ENCODE peak calls at places on chromosomes 13 and 19, in four cellular contexts. One of them, this sample, is unnamed.

GRCh38 chr13:61255035-61255796 is 160.4 kb downstream of the PCDH20 start:
- DNase-seq in K562: no peak
- DNase-seq in HepG2: peak
- DNase-seq in Panc1: no peak
- DNase-seq in this sample: peak

GRCh38 chr13:64239372-64239771 is 2823.7 kb upstream of the PCDH20 start:
- DNase-seq in K562: no peak
- DNase-seq in HepG2: no peak
- DNase-seq in Panc1: no peak
- DNase-seq in this sample: no peak

GRCh38 chr19:48168689-48169088 is 1.5 kb downstream of the LIG1 start:
- DNase-seq in K562: no peak
- DNase-seq in Panc1: no peak
- DNase-seq in HepG2: no peak
- DNase-seq in this sample: no peak

GRCh38 chr13:72754111-72754510 is 26.4 kb downstream of the BORA start:
- DNase-seq in HepG2: no peak
- DNase-seq in Panc1: no peak
- DNase-seq in K562: no peak
- DNase-seq in this sample: no peak

GRCh38 chr13:44566601-44567000 is 9.5 kb downstream of the TSC22D1 start:
- DNase-seq in HepG2: no peak
- DNase-seq in Panc1: no peak
- DNase-seq in K562: no peak
- DNase-seq in this sample: no peak

GRCh38 chr19:32351807-32352630 is 6.6 kb downstream of the ZNF507 start:
- DNase-seq in K562: no peak
- DNase-seq in Panc1: no peak
- DNase-seq in HepG2: no peak
- DNase-seq in this sample: no peak

GRCh38 chr19:53485046-53486004 is 17.8 kb downstream of the ZNF813 start:
- DNase-seq in HepG2: no peak
- DNase-seq in K562: no peak
- DNase-seq in Panc1: no peak
- DNase-seq in this sample: no peak

GRCh38 chr19:50964266-50964665 is 5.1 kb downstream of the KLK6 start:
- DNase-seq in HepG2: no peak
- DNase-seq in Panc1: no peak
- DNase-seq in K562: no peak
- DNase-seq in this sample: no peak

DNA sequence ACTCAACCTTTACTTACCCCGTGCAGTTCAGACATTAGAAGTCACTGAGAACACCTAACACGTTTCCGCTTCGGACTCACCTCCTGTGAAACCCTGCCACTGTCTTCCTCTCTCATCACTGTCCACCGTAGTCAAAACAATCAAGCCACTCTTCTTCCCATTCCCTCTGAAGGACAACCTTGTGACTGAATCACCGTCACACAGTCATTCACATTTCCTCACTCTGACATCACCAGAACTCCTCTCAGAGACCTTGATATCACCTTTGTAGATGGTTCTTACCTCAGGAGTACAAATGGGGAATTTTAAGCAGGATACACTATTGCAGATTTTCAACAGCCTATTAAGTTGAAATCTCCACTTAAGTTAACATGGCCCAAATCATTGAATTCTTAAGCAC is 1.3 kb upstream of the KBTBD6 start:
- DNase-seq in HepG2: no peak
- DNase-seq in K562: no peak
- DNase-seq in Panc1: no peak
- DNase-seq in this sample: no peak
- TF ChIP-seq TCF7L2 in HepG2: no peak
- TF ChIP-seq TCF7L2 in K562: no peak
- TF ChIP-seq TCF7L2 in Panc1: no peak
- TF ChIP-seq TCF7L2 in this sample: no peak

GRCh38 chr13:35978607-35979316 is 152.4 kb downstream of the DCLK1 start:
- DNase-seq in Panc1: peak
- DNase-seq in HepG2: peak
- DNase-seq in K562: peak
- DNase-seq in this sample: peak
- TF ChIP-seq TCF7L2 in Panc1: no peak
- TF ChIP-seq TCF7L2 in HepG2: no peak
- TF ChIP-seq TCF7L2 in K562: no peak
- TF ChIP-seq TCF7L2 in this sample: no peak

GRCh38 chr13:42047561-42048322 is 706 bp upstream of the DGKH start:
- DNase-seq in HepG2: no peak
- DNase-seq in K562: peak
- DNase-seq in Panc1: no peak
- DNase-seq in this sample: peak

GRCh38 chr13:42048625-42049453 is at the start of gene DGKH:
- DNase-seq in Panc1: no peak
- DNase-seq in K562: peak
- DNase-seq in HepG2: no peak
- DNase-seq in this sample: peak

GRCh38 chr13:42049454-42049780 is 969 bp downstream of the DGKH start:
- DNase-seq in HepG2: no peak
- DNase-seq in Panc1: no peak
- DNase-seq in K562: no peak
- DNase-seq in this sample: no peak

GRCh38 chr13:42046448-42046847 is 2.0 kb upstream of the DGKH start:
- DNase-seq in HepG2: no peak
- DNase-seq in Panc1: no peak
- DNase-seq in K562: no peak
- DNase-seq in this sample: no peak

DNA sequence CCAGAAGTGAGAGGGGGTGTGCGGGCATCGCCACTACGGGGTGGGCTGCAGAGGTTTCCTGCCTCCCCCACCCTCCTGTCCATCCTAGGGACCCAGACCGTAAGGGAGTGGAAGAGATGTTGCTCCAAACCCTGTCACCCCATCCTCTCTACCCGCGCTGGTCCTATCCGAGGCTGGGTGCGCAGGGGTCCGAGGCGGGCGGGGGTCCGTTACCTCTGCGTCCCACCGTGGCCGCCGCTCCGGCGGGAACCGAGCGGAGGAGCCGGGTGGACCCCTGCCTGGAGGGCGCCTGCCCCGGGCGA is 174 bp upstream of the DGKH start:
- DNase-seq in Panc1: no peak
- DNase-seq in HepG2: no peak
- DNase-seq in K562: no peak
- DNase-seq in this sample: no peak
- TF ChIP-seq TCF7L2 in Panc1: no peak
- TF ChIP-seq TCF7L2 in HepG2: no peak
- TF ChIP-seq TCF7L2 in K562: no peak
- TF ChIP-seq TCF7L2 in this sample: no peak

GRCh38 chr19:56839665-56840451 is 668 bp downstream of the PEG3 start:
- DNase-seq in K562: no peak
- DNase-seq in HepG2: peak
- DNase-seq in Panc1: no peak
- DNase-seq in this sample: no peak
- TF ChIP-seq TCF7L2 in K562: no peak
- TF ChIP-seq TCF7L2 in HepG2: no peak
- TF ChIP-seq TCF7L2 in Panc1: no peak
- TF ChIP-seq TCF7L2 in this sample: no peak

DNA sequence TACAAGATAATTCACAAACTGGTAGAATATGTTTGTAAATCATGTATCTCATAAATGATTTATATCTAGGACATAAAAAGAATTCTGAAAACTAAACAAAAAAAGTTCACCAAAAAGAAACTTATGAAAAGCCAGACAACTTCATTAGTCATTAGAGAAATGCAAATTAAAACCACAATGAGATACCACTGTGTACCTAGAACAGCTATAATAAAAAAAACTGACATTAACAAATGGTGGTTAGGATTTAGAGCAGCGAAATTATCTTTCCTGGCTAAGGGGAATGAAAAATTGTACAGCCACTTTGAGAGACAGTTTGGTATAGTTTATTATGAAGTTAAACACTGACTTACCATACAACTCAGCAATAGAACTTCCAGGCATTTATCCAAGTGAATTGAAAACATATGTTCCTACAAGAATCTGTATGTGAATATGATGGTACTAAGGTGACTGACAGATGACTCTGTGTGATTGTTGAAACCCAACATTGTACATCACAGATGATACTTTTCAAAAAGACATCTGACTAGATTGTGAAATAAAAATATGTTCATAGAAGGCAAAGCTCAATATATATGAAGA is 41.8 kb downstream of the UGGT2 start:
- DNase-seq in K562: no peak
- DNase-seq in Panc1: no peak
- DNase-seq in HepG2: no peak
- DNase-seq in this sample: no peak
- TF ChIP-seq TCF7L2 in K562: no peak
- TF ChIP-seq TCF7L2 in Panc1: no peak
- TF ChIP-seq TCF7L2 in HepG2: no peak
- TF ChIP-seq TCF7L2 in this sample: no peak

DNA sequence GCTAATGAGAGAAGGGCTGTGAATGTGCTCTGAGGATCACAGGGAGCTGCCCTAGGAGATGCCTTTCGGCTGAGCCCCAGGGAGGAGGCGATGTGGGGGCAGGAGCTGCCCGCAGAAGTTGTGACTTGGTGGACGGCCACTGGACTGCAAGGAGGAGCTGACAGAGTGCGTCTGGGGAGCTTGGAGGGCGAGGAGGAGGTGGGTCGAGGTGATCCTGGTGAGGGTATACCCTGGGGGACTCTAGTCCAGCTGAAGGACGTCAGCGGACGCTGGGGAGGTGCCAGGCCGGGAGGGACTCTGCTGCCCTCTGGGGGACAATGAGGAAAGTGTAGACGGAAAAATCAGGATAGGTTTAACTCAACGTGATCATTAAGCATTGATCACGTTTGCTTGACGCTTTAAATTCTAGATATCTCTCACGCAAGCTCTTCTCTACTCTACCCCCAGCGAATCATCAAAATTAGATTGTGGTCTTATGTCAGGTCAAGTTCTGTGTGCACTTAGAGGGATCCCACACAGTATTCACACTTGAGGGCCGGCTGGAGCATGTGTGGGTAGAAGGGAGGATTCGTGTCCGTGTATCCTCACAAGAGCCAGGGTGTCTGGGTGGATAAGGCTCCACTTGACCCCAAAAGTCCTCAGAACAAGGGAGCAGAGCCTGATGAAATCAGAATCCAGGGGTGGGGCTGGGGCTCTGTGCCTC is 3.3 kb upstream of the CEACAM7 start:
- DNase-seq in Panc1: peak
- DNase-seq in K562: peak
- DNase-seq in HepG2: no peak
- DNase-seq in this sample: no peak
- TF ChIP-seq TCF7L2 in Panc1: no peak
- TF ChIP-seq TCF7L2 in K562: no peak
- TF ChIP-seq TCF7L2 in HepG2: no peak
- TF ChIP-seq TCF7L2 in this sample: no peak

DNA sequence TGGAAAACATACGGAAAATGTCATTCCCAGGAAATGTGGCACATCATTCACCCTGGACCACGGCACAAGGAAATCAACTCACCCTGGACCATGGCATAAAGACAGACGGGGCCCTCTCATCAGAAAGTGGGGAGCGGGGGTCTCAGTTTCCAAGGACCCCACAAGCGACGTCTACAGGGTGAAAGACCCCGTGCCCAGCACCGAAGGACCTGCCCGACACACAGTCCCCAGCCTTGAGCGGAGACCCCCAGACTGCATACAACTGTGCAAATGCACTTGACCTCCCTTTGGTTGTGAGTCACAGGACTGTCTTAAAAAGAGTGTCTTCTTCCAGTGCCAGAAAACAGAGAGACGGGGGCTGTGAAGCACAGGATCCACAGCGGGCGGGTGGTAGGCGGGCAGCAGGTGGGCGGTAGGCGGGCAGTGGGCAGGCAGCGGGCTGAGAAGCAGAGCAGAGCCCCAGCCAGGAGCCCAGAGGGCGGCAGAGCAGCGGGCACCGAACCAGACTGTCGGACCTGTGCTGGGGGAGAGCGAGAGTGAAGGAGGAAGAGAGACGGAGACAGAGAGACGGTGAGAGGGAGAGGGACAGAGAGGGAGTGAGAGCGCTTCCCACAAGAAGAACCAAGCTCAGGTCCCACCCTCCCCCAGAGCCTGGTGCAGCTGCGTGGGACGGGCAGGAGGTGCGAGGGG is 30.4 kb downstream of the RASA3 start:
- DNase-seq in Panc1: no peak
- DNase-seq in HepG2: no peak
- DNase-seq in K562: no peak
- DNase-seq in this sample: no peak
- TF ChIP-seq TCF7L2 in Panc1: no peak
- TF ChIP-seq TCF7L2 in HepG2: no peak
- TF ChIP-seq TCF7L2 in K562: no peak
- TF ChIP-seq TCF7L2 in this sample: no peak